ENCODE peak calls at places on chromosome 10, in seven cellular contexts. B, K, S, X, A, G and F are unnamed samples.
A peak's percentile ranks its signal among the peaks of the same experiment; 100 is the strongest.

GRCh38 chr10:42955493-42955889 is 121.4 kb upstream of the RET start:
- DNase-seq in B (no peak), K (no peak), S (no peak), X (no peak), A (no peak), G (no peak), F (no peak)

GRCh38 chr10:117137911-117138642 is at the start of gene VAX1:
- DNase-seq in B (peak; percentile 27), K (no peak), S (no peak), X (no peak), A (no peak), G (no peak), F (no peak)

GRCh38 chr10:325282-325681 is 190.0 kb downstream of the ZMYND11 start:
- DNase-seq in B (no peak), K (no peak), S (no peak), X (no peak), A (no peak), G (no peak), F (no peak)

GRCh38 chr10:86234553-86235270 is 131.9 kb downstream of the GRID1 start:
- DNase-seq in B (no peak), K (no peak), S (no peak), X (no peak), A (no peak), G (no peak), F (no peak)

GRCh38 chr10:116634126-116634975 is 13.6 kb downstream of the PNLIPRP2 start:
- DNase-seq in B (no peak), K (no peak), S (no peak), X (no peak), A (no peak), G (no peak), F (no peak)

GRCh38 chr10:72235544-72236279 is 19.6 kb upstream of the ASCC1 start:
- DNase-seq in B (no peak), K (no peak), S (no peak), X (no peak), A (no peak), G (no peak), F (no peak)

GRCh38 chr10:49053053-49053997 is 62.0 kb downstream of the VSTM4 start:
- DNase-seq in B (no peak), K (no peak), S (no peak), X (no peak), A (no peak), G (no peak), F (no peak)

GRCh38 chr10:97255512-97256293 is 36.7 kb downstream of the ARHGAP19 start:
- DNase-seq in B (no peak), K (no peak), S (no peak), X (no peak), A (no peak), G (no peak), F (no peak)

GRCh38 chr10:91108820-91109219 is 111.6 kb upstream of the PCGF5 start:
- DNase-seq in B (no peak), K (no peak), S (no peak), X (no peak), A (no peak), G (no peak), F (no peak)

GRCh38 chr10:62831346-62831745 is 15.2 kb upstream of the EGR2 start:
- DNase-seq in B (peak; percentile 88), K (peak; percentile 82), S (no peak), X (no peak), A (no peak), G (peak; percentile 79), F (peak; percentile 76)

GRCh38 chr10:60573342-60573741 is 183.7 kb upstream of the ANK3 start:
- DNase-seq in B (peak; percentile 3), K (peak; percentile 17), S (no peak), X (no peak), A (no peak), G (no peak), F (no peak)

GRCh38 chr10:67477868-67478267 is 218.1 kb downstream of the CTNNA3 start:
- DNase-seq in B (no peak), K (no peak), S (no peak), X (no peak), A (no peak), G (no peak), F (no peak)

GRCh38 chr10:47441973-47442750 is 41.8 kb downstream of the ANXA8 start:
- DNase-seq in B (no peak), K (no peak), S (no peak), X (no peak), A (no peak), G (no peak), F (no peak)

GRCh38 chr10:73875139-73875475 is 752 bp upstream of the CAMK2G start:
- DNase-seq in B (no peak), K (no peak), S (no peak), X (no peak), A (no peak), G (no peak), F (no peak)

GRCh38 chr10:76774987-76775603 is 862.5 kb downstream of the KCNMA1 start:
- DNase-seq in B (no peak), K (no peak), S (no peak), X (no peak), A (no peak), G (no peak), F (no peak)

GRCh38 chr10:109894516-109894915 is 28.8 kb downstream of the XPNPEP1 start:
- DNase-seq in B (peak; percentile 83), K (peak; percentile 94), S (peak; percentile 30), X (peak; percentile 42), A (no peak), G (peak; percentile 90), F (no peak)

GRCh38 chr10:35690534-35690933 is 48.4 kb upstream of the FZD8 start:
- DNase-seq in B (no peak), K (no peak), S (no peak), X (peak; percentile 94), A (no peak), G (no peak), F (no peak)

GRCh38 chr10:24119919-24120318 is 89.0 kb upstream of the KIAA1217 start:
- DNase-seq in B (no peak), K (no peak), S (no peak), X (no peak), A (no peak), G (no peak), F (no peak)

GRCh38 chr10:119190353-119190752 is 11.7 kb upstream of the PRDX3 start:
- DNase-seq in B (peak; percentile 98), K (peak; percentile 99), S (no peak), X (no peak), A (no peak), G (peak; percentile 97), F (peak; percentile 97)

GRCh38 chr10:92244796-92245195 is 46.1 kb downstream of the CPEB3 start:
- DNase-seq in B (no peak), K (no peak), S (no peak), X (no peak), A (no peak), G (no peak), F (no peak)

GRCh38 chr10:19845963-19846362 is 29.7 kb downstream of the PLXDC2 start:
- DNase-seq in B (peak; percentile 13), K (no peak), S (no peak), X (no peak), A (no peak), G (peak; percentile 17), F (no peak)

GRCh38 chr10:104054430-104054829 is 31.2 kb downstream of the COL17A1 start:
- DNase-seq in B (peak; percentile 88), K (peak; percentile 36), S (no peak), X (no peak), A (no peak), G (peak; percentile 71), F (peak; percentile 90)

GRCh38 chr10:124545346-124545745 is 83.7 kb downstream of the LHPP start:
- DNase-seq in B (no peak), K (no peak), S (no peak), X (no peak), A (no peak), G (no peak), F (no peak)

GRCh38 chr10:132331259-132331955 is 586 bp upstream of the LRRC27 start:
- DNase-seq in B (no peak), K (no peak), S (no peak), X (no peak), A (no peak), G (peak; percentile 21), F (no peak)